ENCODE peak calls at places on chromosomes 4 and X, in seven cellular contexts. Y is kidney, G is pancreas, L is IMR-90, Z is cardiac muscle cell, S is upper lobe of right lung, K is HCT116. Q is an unnamed sample.

GRCh38 chrX:134933248-134933647 is 57.5 kb upstream of the SMIM10 start:
- DNase-seq in Y (no peak), G (no peak), L (no peak), Z (no peak), S (no peak), K (no peak), Q (no peak)

GRCh38 chrX:144840616-144841015 is 406.7 kb upstream of the SPANXN1 start:
- DNase-seq in Y (no peak), G (no peak), L (no peak), Z (no peak), S (no peak), K (no peak), Q (no peak)

GRCh38 chr4:185238261-185238681 is 28.9 kb downstream of the SNX25 start:
- DNase-seq in Y (no peak), G (no peak), L (peak), Z (no peak), S (no peak), K (no peak), Q (no peak)

GRCh38 chr4:83013931-83014330 is 3.3 kb upstream of the LIN54 start:
- DNase-seq in Y (no peak), G (no peak), L (no peak), Z (no peak), S (no peak), K (no peak), Q (no peak)

GRCh38 chr4:140963883-140964282 is 169.4 kb downstream of the RNF150 start:
- DNase-seq in Y (no peak), G (no peak), L (no peak), Z (no peak), S (no peak), K (no peak), Q (no peak)

GRCh38 chrX:30597258-30598012 is 19.9 kb upstream of the TASL start:
- DNase-seq in Y (no peak), G (no peak), L (no peak), Z (no peak), S (no peak), K (no peak), Q (no peak)

GRCh38 chrX:39814391-39814790 is 283.4 kb downstream of the BCOR start:
- DNase-seq in Y (no peak), G (no peak), L (peak), Z (no peak), S (no peak), K (peak), Q (no peak)

GRCh38 chr4:150923945-150924344 is 91.1 kb downstream of the LRBA start:
- DNase-seq in Y (no peak), G (no peak), L (no peak), Z (no peak), S (no peak), K (no peak), Q (no peak)

GRCh38 chrX:119482497-119483480 is 14.5 kb downstream of the SLC25A5 start:
- DNase-seq in Y (peak), G (peak), L (peak), Z (peak), S (peak), K (no peak), Q (peak)

GRCh38 chr4:125904802-125905201 is 590.0 kb downstream of the FAT4 start:
- DNase-seq in Y (no peak), G (no peak), L (no peak), Z (no peak), S (no peak), K (no peak), Q (no peak)

GRCh38 chr4:8176547-8177399 is 18.2 kb upstream of the ABLIM2 start:
- DNase-seq in Y (no peak), G (no peak), L (peak), Z (peak), S (peak), K (peak), Q (peak)

GRCh38 chr4:73308286-73308685 is 49.7 kb upstream of the ANKRD17 start:
- DNase-seq in Y (no peak), G (no peak), L (peak), Z (no peak), S (no peak), K (no peak), Q (peak)

GRCh38 chrX:17039826-17040225 is 93.4 kb downstream of the REPS2 start:
- DNase-seq in Y (no peak), G (no peak), L (peak), Z (no peak), S (no peak), K (no peak), Q (no peak)

GRCh38 chrX:125681058-125681457 is 361.4 kb downstream of the TEX13C start:
- DNase-seq in Y (no peak), G (no peak), L (no peak), Z (no peak), S (no peak), K (no peak), Q (no peak)

GRCh38 chr4:2385450-2386020 is 32.9 kb downstream of the ZFYVE28 start:
- DNase-seq in Y (no peak), G (no peak), L (no peak), Z (no peak), S (no peak), K (no peak), Q (no peak)

GRCh38 chr4:168634276-168634802 is 137.5 kb downstream of the PALLD start:
- DNase-seq in Y (no peak), G (no peak), L (peak), Z (no peak), S (no peak), K (no peak), Q (no peak)

GRCh38 chr4:83281326-83281725 is 3.3 kb downstream of the COQ2 start:
- DNase-seq in Y (no peak), G (no peak), L (no peak), Z (no peak), S (no peak), K (no peak), Q (no peak)

GRCh38 chrX:155949098-155949497 is 48.4 kb upstream of the IL9R start:
- DNase-seq in Y (no peak), G (no peak), L (no peak), Z (no peak), S (no peak), K (no peak), Q (no peak)

GRCh38 chr4:118280501-118281218 is 72.1 kb downstream of the PRSS12 start:
- DNase-seq in Y (no peak), G (no peak), L (peak), Z (peak), S (no peak), K (peak), Q (peak)

GRCh38 chr4:15805583-15806517 is 27.7 kb downstream of the CD38 start:
- DNase-seq in Y (no peak), G (no peak), L (peak), Z (peak), S (no peak), K (peak), Q (peak)

GRCh38 chrX:135086197-135086854 is 34.0 kb downstream of the ETDB start:
- DNase-seq in Y (no peak), G (no peak), L (peak), Z (peak), S (no peak), K (peak), Q (peak)

GRCh38 chr4:151744614-151745013 is 16.2 kb downstream of the GATB start:
- DNase-seq in Y (no peak), G (no peak), L (peak), Z (no peak), S (no peak), K (peak), Q (no peak)

GRCh38 chr4:148238797-148239196 is 203.4 kb downstream of the NR3C2 start:
- DNase-seq in Y (no peak), G (no peak), L (no peak), Z (no peak), S (no peak), K (no peak), Q (peak)

DNA sequence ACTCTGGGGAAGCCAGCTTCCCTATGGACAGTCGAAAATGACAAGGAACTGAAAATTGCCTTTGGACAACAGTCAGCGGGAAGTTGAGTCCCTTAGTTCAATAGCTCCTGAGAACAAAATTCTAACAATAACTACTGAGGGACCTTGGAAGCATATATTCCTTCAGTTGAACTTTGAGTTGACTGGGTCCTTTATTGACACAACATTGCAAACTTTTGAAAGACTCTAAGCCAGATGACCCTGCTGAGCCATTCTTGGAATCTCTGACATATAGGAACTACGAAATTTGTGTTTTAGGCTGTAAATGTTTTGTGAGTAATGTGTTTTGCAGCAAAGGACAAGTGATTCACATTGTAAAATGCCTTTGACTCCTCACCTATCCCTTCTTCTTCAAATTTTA is 548.8 kb upstream of the LCORL start:
- DNase-seq in Y (no peak), G (no peak), L (no peak), Z (no peak), S (no peak), K (no peak), Q (no peak)
- H3K4me3 ChIP-seq in Y (no peak), G (no peak), L (no peak), Z (no peak), S (no peak), K (no peak), Q (no peak)

DNA sequence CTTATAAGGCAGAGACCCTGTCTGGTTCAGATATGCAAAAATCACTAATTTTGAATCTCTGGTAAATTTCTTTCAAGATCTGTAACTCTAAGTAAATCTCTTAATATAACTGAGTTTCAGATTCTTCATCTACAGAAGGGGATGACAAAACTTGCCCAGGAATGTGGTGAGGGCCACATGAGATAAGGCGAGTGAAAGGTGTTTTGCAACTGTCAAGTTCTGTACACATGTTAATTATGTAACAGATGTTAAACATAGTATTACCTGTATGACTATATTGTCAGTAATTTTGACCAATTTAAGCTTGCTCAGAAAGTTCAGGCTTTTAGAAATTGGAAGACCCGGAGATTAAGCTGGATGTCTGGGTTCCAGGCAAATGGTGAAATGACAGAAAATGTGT is 549 bp upstream of the GLRB start:
- DNase-seq in Y (no peak), G (no peak), L (no peak), Z (no peak), S (no peak), K (no peak), Q (no peak)
- H3K4me3 ChIP-seq in Y (peak), G (no peak), L (peak), Z (peak), S (peak), K (no peak), Q (no peak)

DNA sequence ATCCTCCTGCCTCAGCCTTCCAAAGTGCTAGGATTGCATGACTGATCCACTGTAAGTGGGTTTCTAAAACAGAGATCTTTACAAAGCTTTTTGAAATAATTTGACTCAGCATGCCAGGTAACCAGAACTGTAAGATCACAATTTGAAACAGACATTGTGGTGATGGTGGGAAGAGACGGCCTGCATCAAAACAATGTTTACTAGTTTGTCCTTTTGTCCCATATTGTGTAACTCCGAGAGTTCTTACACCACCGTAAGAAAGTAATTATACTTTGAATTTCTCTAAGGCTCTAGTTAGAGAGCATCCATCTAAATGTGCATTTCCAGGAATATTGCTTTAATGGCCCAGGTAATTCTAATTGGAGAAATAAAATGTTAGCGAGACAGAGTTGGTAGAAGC is 594 bp upstream of the ARHGAP24 start:
- DNase-seq in Y (no peak), G (no peak), L (no peak), Z (no peak), S (no peak), K (no peak), Q (no peak)
- H3K4me3 ChIP-seq in Y (peak), G (no peak), L (peak), Z (peak), S (peak), K (peak), Q (no peak)

GRCh38 chr4:156659983-156660382 is 311.6 kb downstream of the PDGFC start:
- DNase-seq in Y (no peak), G (no peak), L (no peak), Z (no peak), S (no peak), K (no peak), Q (no peak)

GRCh38 chr4:156663663-156664062 is 307.9 kb downstream of the PDGFC start:
- DNase-seq in Y (no peak), G (no peak), L (no peak), Z (no peak), S (no peak), K (no peak), Q (no peak)

GRCh38 chr4:156660470-156660869 is 311.1 kb downstream of the PDGFC start:
- DNase-seq in Y (no peak), G (no peak), L (no peak), Z (no peak), S (no peak), K (no peak), Q (no peak)

GRCh38 chr4:156665779-156666366 is 305.7 kb downstream of the PDGFC start:
- DNase-seq in Y (no peak), G (no peak), L (no peak), Z (no peak), S (no peak), K (no peak), Q (no peak)

DNA sequence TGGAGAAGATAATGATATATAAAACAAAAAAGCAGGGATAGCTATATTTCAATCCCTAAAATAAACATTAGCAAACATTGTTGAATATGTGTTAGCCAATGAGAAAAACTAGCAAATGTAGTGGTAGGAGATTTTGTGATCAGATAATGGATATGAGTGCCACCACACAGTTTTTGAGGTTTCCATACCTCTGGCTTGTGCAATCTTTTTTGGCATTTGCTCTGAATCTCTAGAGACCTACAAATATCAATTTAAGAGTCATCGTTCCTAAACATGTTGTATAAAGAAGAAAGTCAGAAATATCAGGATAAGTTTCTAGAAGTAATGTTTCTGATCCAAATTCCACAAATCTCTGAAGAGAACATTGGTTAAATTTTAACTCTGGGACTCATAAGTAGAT is 308.7 kb downstream of the PDGFC start:
- DNase-seq in Y (no peak), G (no peak), L (no peak), Z (no peak), S (no peak), K (no peak), Q (no peak)
- H3K4me3 ChIP-seq in Y (no peak), G (no peak), L (no peak), Z (no peak), S (no peak), K (no peak), Q (no peak)

GRCh38 chr4:4762909-4763814 is 96.3 kb upstream of the MSX1 start:
- DNase-seq in Y (no peak), G (no peak), L (peak), Z (peak), S (peak), K (peak), Q (no peak)
- H3K4me3 ChIP-seq in Y (no peak), G (no peak), L (no peak), Z (no peak), S (no peak), K (peak), Q (no peak)

GRCh38 chr4:133320576-133321170 is 171.6 kb downstream of the PCDH10 start:
- DNase-seq in Y (no peak), G (no peak), L (peak), Z (peak), S (no peak), K (peak), Q (peak)

DNA sequence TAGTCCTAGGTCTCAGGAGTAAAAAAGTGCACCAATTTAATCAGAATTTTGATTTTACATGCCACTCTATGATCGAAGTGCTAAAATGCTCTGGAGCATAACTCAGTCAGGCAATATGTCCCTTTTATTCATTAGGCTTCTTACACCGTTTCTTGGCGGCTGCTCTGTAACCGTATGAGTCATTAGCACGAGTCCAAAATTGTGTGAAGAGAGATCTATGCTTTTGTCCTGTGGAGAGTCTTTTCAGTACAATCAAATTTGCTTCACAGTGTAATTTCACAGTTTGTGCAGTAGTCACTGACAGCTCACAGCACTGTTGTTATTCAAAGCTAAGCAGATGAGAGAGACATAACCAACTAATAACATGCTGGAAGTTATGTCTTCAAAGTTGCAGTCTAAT is 167.8 kb downstream of the PCDH10 start:
- DNase-seq in Y (no peak), G (no peak), L (no peak), Z (no peak), S (no peak), K (no peak), Q (no peak)
- H3K4me3 ChIP-seq in Y (no peak), G (no peak), L (no peak), Z (no peak), S (no peak), K (no peak), Q (no peak)